ENCODE peak calls at places on chromosomes 2 and 18, in six cellular contexts. Y, D, W, V, X and O are unnamed samples.

GRCh38 chr2:182540236-182540635 is 113.4 kb upstream of the PDE1A start:
- DNase-seq in Y (no peak), W (no peak), V (no peak), X (no peak), D (no peak), O (no peak)

GRCh38 chr2:44364604-44365003 is 2.9 kb downstream of the CAMKMT start:
- DNase-seq in W (no peak), V (no peak), D (no peak), X (no peak), Y (no peak), O (no peak)

GRCh38 chr2:157245441-157246211 is 11.9 kb upstream of the GALNT5 start:
- DNase-seq in W (no peak), X (no peak), D (no peak), V (no peak), Y (no peak), O (no peak)

GRCh38 chr2:128473175-128474013 is 154.7 kb upstream of the HS6ST1 start:
- DNase-seq in W (no peak), X (no peak), V (peak), D (no peak), Y (no peak), O (no peak)

GRCh38 chr2:240245706-240246105 is 105.2 kb upstream of the OTOS start:
- DNase-seq in D (no peak), W (no peak), V (no peak), X (no peak), Y (no peak), O (no peak)

GRCh38 chr2:103462101-103462500 is 700.3 kb downstream of the TMEM182 start:
- DNase-seq in W (no peak), D (no peak), Y (no peak), V (no peak), X (no peak), O (no peak)

GRCh38 chr18:49435170-49435569 is 25.3 kb downstream of the DYM start:
- DNase-seq in X (no peak), Y (no peak), W (no peak), V (no peak), D (no peak), O (no peak)

GRCh38 chr2:111028720-111029119 is 92.0 kb upstream of the BCL2L11 start:
- DNase-seq in Y (no peak), V (no peak), W (no peak), D (peak), X (no peak), O (peak)

GRCh38 chr2:126172785-126173184 is 483.2 kb upstream of the GYPC start:
- DNase-seq in Y (no peak), X (no peak), W (no peak), V (no peak), D (no peak), O (no peak)